ENCODE peak calls at places on chromosomes 7 and 10, in ten cellular contexts. F is ascending aorta; G is stimulated activated CD4-positive, alpha-beta T cell treated with anti-CD3 and anti-CD28 coated beads, Interleukin-15, amount 100 ng/mL, for 24 hours; E is Ammon's horn; R is GM04504; K is BJ; H is OCI-M1; Z is amygdala; N is NCI-H1930; S is amniotic stem cell. B is an unnamed sample.

GRCh38 chr7:93715234-93715633 is 140.7 kb upstream of the CALCR start:
- DNase-seq in G (peak), N (peak), Z (no peak), E (no peak), S (peak), F (no peak), H (peak), R (peak), K (no peak), B (no peak)

GRCh38 chr10:29067161-29067560 is 221.7 kb upstream of the LYZL1 start:
- DNase-seq in E (no peak), S (peak), Z (no peak), R (no peak), N (no peak), K (no peak), G (no peak), H (no peak), F (no peak), B (no peak)

GRCh38 chr7:92750440-92750839 is 85.9 kb downstream of the CDK6 start:
- DNase-seq in K (no peak), G (no peak), F (no peak), Z (no peak), E (no peak), H (no peak), R (no peak), N (no peak), S (no peak), B (no peak)

GRCh38 chr7:50264908-50265307 is 39.6 kb upstream of the IKZF1 start:
- DNase-seq in H (peak), F (no peak), K (no peak), Z (no peak), G (peak), N (no peak), E (no peak), S (no peak), R (no peak), B (no peak)

GRCh38 chr10:120172371-120172770 is 279.8 kb downstream of the SEC23IP start:
- DNase-seq in S (no peak), N (no peak), R (no peak), F (no peak), K (no peak), E (no peak), H (no peak), G (no peak), Z (no peak), B (no peak)

GRCh38 chr7:50595538-50596102 is 30.4 kb upstream of the DDC start:
- DNase-seq in E (peak), R (peak), K (no peak), H (no peak), N (peak), S (no peak), G (peak), F (no peak), Z (no peak), B (no peak)

GRCh38 chr7:134212576-134213546 is 85.7 kb downstream of the LRGUK start:
- DNase-seq in S (no peak), G (no peak), Z (no peak), H (peak), K (no peak), N (no peak), R (no peak), F (no peak), E (no peak), B (no peak)

GRCh38 chr10:101291254-101292193 is 62.3 kb upstream of the LBX1 start:
- DNase-seq in N (peak), K (no peak), G (peak), H (peak), E (peak), F (no peak), Z (no peak), S (no peak), R (no peak), B (peak)

GRCh38 chr10:538895-539294 is 150.6 kb downstream of the DIP2C start:
- DNase-seq in S (no peak), R (no peak), E (no peak), F (no peak), K (no peak), N (no peak), G (no peak), Z (no peak), H (no peak), B (no peak)

GRCh38 chr10:129307141-129307540 is 159.9 kb upstream of the MGMT start:
- DNase-seq in E (no peak), F (no peak), H (no peak), R (no peak), Z (no peak), N (no peak), G (no peak), S (no peak), K (no peak), B (no peak)

GRCh38 chr7:139597028-139597427 is 73.5 kb downstream of the CLEC2L start:
- DNase-seq in K (no peak), R (no peak), N (no peak), G (no peak), H (no peak), Z (no peak), S (no peak), E (no peak), F (peak), B (no peak)

GRCh38 chr10:15540729-15541128 is 169.6 kb upstream of the FAM171A1 start:
- DNase-seq in K (no peak), H (no peak), R (no peak), N (no peak), F (no peak), G (no peak), Z (no peak), E (no peak), S (no peak), B (no peak)

GRCh38 chr10:59177031-59177861 is 803 bp downstream of the PHYHIPL start:
- DNase-seq in H (peak), R (peak), E (peak), F (peak), K (peak), Z (peak), N (peak), S (peak), G (no peak), B (no peak)

GRCh38 chr7:38731195-38731594 is 100.0 kb upstream of the AMPH start:
- DNase-seq in Z (no peak), H (no peak), E (no peak), K (peak), S (peak), G (no peak), R (no peak), F (no peak), N (no peak), B (no peak)

GRCh38 chr7:23470290-23471089 is at the start of gene IGF2BP3:
- DNase-seq in F (no peak), R (peak), K (no peak), G (peak), H (peak), E (no peak), N (peak), S (peak), Z (no peak), B (no peak)

B was measured in T-helper 9 cell.